ENCODE peak calls at places on chromosomes 11 and 22, in eight cellular contexts. M is substantia nigra; Q is H9; R is NCI-H345; H is NCI-H748 treated with DMSO at 0.1 percent for 48 hours; V is progenitor cell of endocrine pancreas; W is stimulated activated CD8-positive, alpha-beta memory T cell treated with anti-CD3 and anti-CD28 coated beads, Interleukin-12 subunit alpha, Interleukin-12 subunit beta, amount 100 ng/mL, for 1 hour; Z is activated T-cell treated with anti-CD3 and anti-CD28 coated beads, Interleukin-2, amount 50 U/mL, for 24 hours. K is an unnamed sample.

GRCh38 chr11:94537051-94537600 is 6.6 kb upstream of the FUT4 start:
- DNase-seq in M (no peak), Q (no peak), R (no peak), H (no peak), V (no peak), W (no peak), Z (no peak), K (no peak)

GRCh38 chr22:46753761-46754109 is 8.7 kb upstream of the TBC1D22A start:
- DNase-seq in M (no peak), Q (no peak), R (no peak), H (no peak), V (no peak), W (no peak), Z (no peak), K (no peak)

GRCh38 chr11:1297576-1298473 is 11.6 kb downstream of the TOLLIP start:
- DNase-seq in M (no peak), Q (peak), R (no peak), H (no peak), V (no peak), W (no peak), Z (peak), K (no peak)

GRCh38 chr11:1478011-1478410 is 8.6 kb downstream of the MOB2 start:
- DNase-seq in M (no peak), Q (no peak), R (no peak), H (no peak), V (no peak), W (no peak), Z (no peak), K (no peak)

GRCh38 chr22:17867160-17867785 is 93.0 kb upstream of the BID start:
- DNase-seq in M (peak), Q (no peak), R (no peak), H (no peak), V (no peak), W (no peak), Z (no peak), K (peak)

GRCh38 chr22:48428556-48429371 is 1398.9 kb downstream of the BRD1 start:
- DNase-seq in M (no peak), Q (no peak), R (no peak), H (no peak), V (no peak), W (no peak), Z (no peak), K (no peak)

GRCh38 chr11:44754876-44755552 is 28.3 kb downstream of the TSPAN18 start:
- DNase-seq in M (no peak), Q (peak), R (no peak), H (no peak), V (no peak), W (no peak), Z (peak), K (no peak)

GRCh38 chr11:64876226-64876750 is 2.1 kb downstream of the EHD1 start:
- DNase-seq in M (peak), Q (no peak), R (no peak), H (no peak), V (no peak), W (no peak), Z (peak), K (no peak)

GRCh38 chr11:44600739-44601416 is 35.4 kb downstream of the CD82 start:
- DNase-seq in M (peak), Q (peak), R (peak), H (no peak), V (no peak), W (no peak), Z (no peak), K (peak)

GRCh38 chr11:110160016-110160415 is 66.8 kb downstream of the ZC3H12C start:
- DNase-seq in M (no peak), Q (no peak), R (no peak), H (no peak), V (no peak), W (no peak), Z (no peak), K (no peak)

GRCh38 chr11:113505046-113505445 is 29.8 kb upstream of the DRD2 start:
- DNase-seq in M (no peak), Q (no peak), R (no peak), H (no peak), V (no peak), W (no peak), Z (no peak), K (no peak)

GRCh38 chr11:75203641-75204011 is 36.9 kb upstream of the TPBGL start:
- DNase-seq in M (no peak), Q (no peak), R (no peak), H (no peak), V (no peak), W (no peak), Z (no peak), K (no peak)

GRCh38 chr11:132772712-132773545 is 759.4 kb downstream of the OPCML start:
- DNase-seq in M (no peak), Q (no peak), R (no peak), H (no peak), V (no peak), W (no peak), Z (no peak), K (peak)

K was measured in head of caudate nucleus.